ENCODE peak calls at places on chromosomes 11 and 22, in ten cellular contexts. T is stimulated activated CD4-positive, alpha-beta T cell treated with anti-CD3 and anti-CD28 coated beads, Interleukin-2, amount 100 ng/mL, for 24 hours; B is activated CD4-positive, alpha-beta T cell treated with anti-CD3 and anti-CD28 coated beads, Interleukin-2, amount 50 U/mL, for 4 hours; A is transverse colon; I is activated CD8-positive, alpha-beta memory T cell treated with anti-CD3 and anti-CD28 coated beads, Interleukin-2, amount 10 ng/mL, durations not matched to agents 7 days and 5 days; Y is neuronal stem cell; E is amygdala; U is T-cell; H is naive thymus-derived CD8-positive, alpha-beta T cell; D is germinal center. O is an unnamed sample.

GRCh38 chr11:74644084-74644483 is 51.7 kb downstream of the POLD3 start:
- DNase-seq in T (no peak), B (no peak), A (no peak), I (no peak), Y (no peak), E (no peak), U (no peak), H (no peak), D (no peak), O (no peak)

GRCh38 chr22:19892249-19892879 is 37.7 kb upstream of the GNB1L start:
- DNase-seq in T (peak; percentile 67), B (peak; percentile 50), A (no peak), I (peak; percentile 68), Y (no peak), E (no peak), U (peak; percentile 27), H (peak; percentile 50), D (peak; percentile 47), O (no peak)

GRCh38 chr22:31530816-31531180 is 34.5 kb downstream of the SFI1 start:
- DNase-seq in T (no peak), B (no peak), A (no peak), I (no peak), Y (no peak), E (no peak), U (no peak), H (no peak), D (no peak), O (no peak)

GRCh38 chr22:47190276-47190956 is 428.0 kb downstream of the TBC1D22A start:
- DNase-seq in T (no peak), B (no peak), A (no peak), I (no peak), Y (no peak), E (no peak), U (no peak), H (no peak), D (no peak), O (no peak)

GRCh38 chr11:32434387-32435151 is 770 bp downstream of the WT1 start:
- DNase-seq in T (no peak), B (no peak), A (no peak), I (no peak), Y (no peak), E (no peak), U (no peak), H (no peak), D (no peak), O (no peak)

GRCh38 chr11:72816404-72816990 is 2.3 kb downstream of the ATG16L2 start:
- DNase-seq in T (no peak), B (no peak), A (no peak), I (no peak), Y (no peak), E (no peak), U (no peak), H (no peak), D (no peak), O (peak; percentile 59)

GRCh38 chr11:69419662-69420061 is 61.8 kb upstream of the LINC01488 start:
- DNase-seq in T (no peak), B (no peak), A (no peak), I (no peak), Y (no peak), E (no peak), U (no peak), H (no peak), D (no peak), O (no peak)

GRCh38 chr22:32480238-32480637 is 5.6 kb downstream of the FBXO7 start:
- DNase-seq in T (peak; percentile 36), B (peak; percentile 38), A (no peak), I (no peak), Y (no peak), E (no peak), U (no peak), H (no peak), D (peak; percentile 7), O (peak; percentile 47)

GRCh38 chr22:41544671-41545476 is 604 bp upstream of the POLR3H start:
- DNase-seq in T (no peak), B (no peak), A (no peak), I (no peak), Y (no peak), E (no peak), U (no peak), H (no peak), D (no peak), O (no peak)

GRCh38 chr11:26228778-26229177 is 103.2 kb upstream of the ANO3 start:
- DNase-seq in T (no peak), B (no peak), A (no peak), I (no peak), Y (no peak), E (no peak), U (no peak), H (no peak), D (no peak), O (no peak)

GRCh38 chr11:121449626-121450025 is 2.5 kb upstream of the SORL1 start:
- DNase-seq in T (no peak), B (no peak), A (no peak), I (no peak), Y (no peak), E (no peak), U (no peak), H (no peak), D (no peak), O (peak; percentile 89)

GRCh38 chr22:28268176-28268575 is 349.1 kb upstream of the PITPNB start:
- DNase-seq in T (no peak), B (no peak), A (no peak), I (no peak), Y (no peak), E (no peak), U (no peak), H (no peak), D (no peak), O (no peak)

GRCh38 chr11:75165721-75166120 is 14.8 kb downstream of the SLCO2B1 start:
- DNase-seq in T (no peak), B (no peak), A (no peak), I (no peak), Y (no peak), E (no peak), U (no peak), H (no peak), D (no peak), O (no peak)

GRCh38 chr11:2725367-2726300 is 25.8 kb upstream of the KCNQ1OT1 start:
- DNase-seq in T (no peak), B (no peak), A (no peak), I (no peak), Y (no peak), E (no peak), U (no peak), H (no peak), D (no peak), O (no peak)

GRCh38 chr11:46229250-46229649 is 48.2 kb upstream of the CREB3L1 start:
- DNase-seq in T (no peak), B (no peak), A (no peak), I (no peak), Y (no peak), E (no peak), U (no peak), H (no peak), D (no peak), O (no peak)

GRCh38 chr11:123065634-123066033 is 3.7 kb upstream of the HSPA8 start:
- DNase-seq in T (no peak), B (no peak), A (no peak), I (no peak), Y (no peak), E (no peak), U (no peak), H (no peak), D (no peak), O (peak; percentile 37)

GRCh38 chr11:8384199-8384821 is 120.6 kb upstream of the LMO1 start:
- DNase-seq in T (no peak), B (no peak), A (peak; percentile 32), I (no peak), Y (no peak), E (no peak), U (no peak), H (no peak), D (no peak), O (no peak)

GRCh38 chr11:92678212-92678611 is 291.2 kb upstream of the MTNR1B start:
- DNase-seq in T (no peak), B (no peak), A (no peak), I (no peak), Y (no peak), E (no peak), U (no peak), H (no peak), D (no peak), O (no peak)

GRCh38 chr11:118933486-118933885 is 7.8 kb upstream of the BCL9L start:
- DNase-seq in T (no peak), B (no peak), A (no peak), I (no peak), Y (no peak), E (no peak), U (no peak), H (no peak), D (no peak), O (no peak)

GRCh38 chr11:908273-908672 is 2.3 kb downstream of the CHID1 start:
- DNase-seq in T (no peak), B (no peak), A (no peak), I (no peak), Y (no peak), E (no peak), U (no peak), H (no peak), D (no peak), O (no peak)

GRCh38 chr11:100681064-100681502 is 6.0 kb upstream of the ARHGAP42 start:
- DNase-seq in T (no peak), B (no peak), A (peak; percentile 89), I (peak; percentile 52), Y (no peak), E (no peak), U (no peak), H (no peak), D (peak; percentile 53), O (peak; percentile 80)

GRCh38 chr11:120527111-120527748 is 15.7 kb downstream of the GRIK4 start:
- DNase-seq in T (no peak), B (no peak), A (no peak), I (no peak), Y (no peak), E (no peak), U (no peak), H (no peak), D (no peak), O (no peak)

GRCh38 chr22:23183107-23183698 is 2.9 kb downstream of the BCR start:
- DNase-seq in T (peak; percentile 10), B (no peak), A (peak; percentile 52), I (no peak), Y (peak; percentile 74), E (peak; percentile 52), U (no peak), H (no peak), D (no peak), O (no peak)

GRCh38 chr22:26404851-26405357 is 24.2 kb upstream of the ASPHD2 start:
- DNase-seq in T (no peak), B (no peak), A (no peak), I (no peak), Y (no peak), E (no peak), U (no peak), H (no peak), D (no peak), O (peak; percentile 61)

GRCh38 chr11:63012450-63013238 is 3.0 kb downstream of the SLC22A8 start:
- DNase-seq in T (no peak), B (no peak), A (no peak), I (no peak), Y (no peak), E (no peak), U (no peak), H (no peak), D (no peak), O (no peak)

GRCh38 chr22:45584621-45585436 is 82.1 kb downstream of the FBLN1 start:
- DNase-seq in T (no peak), B (no peak), A (no peak), I (no peak), Y (no peak), E (no peak), U (no peak), H (no peak), D (no peak), O (no peak)

GRCh38 chr11:44334356-44335004 is 24.5 kb upstream of the ALX4 start:
- DNase-seq in T (no peak), B (no peak), A (no peak), I (no peak), Y (no peak), E (no peak), U (no peak), H (no peak), D (no peak), O (no peak)

GRCh38 chr11:17596310-17596669 is 49.2 kb downstream of the OTOG start:
- DNase-seq in T (no peak), B (no peak), A (no peak), I (peak; percentile 36), Y (no peak), E (no peak), U (no peak), H (no peak), D (no peak), O (no peak)

O was measured in Karpas-422.